ENCODE peak calls at places on chromosomes 12 and 14, in nine cellular contexts. Q, K, A, J, W, M, Y, S and Z are unnamed samples.

GRCh38 chr14:100528962-100529560 is 58.2 kb downstream of the BEGAIN start:
- DNase-seq in Q (peak), K (no peak), A (no peak), J (no peak), W (no peak), M (no peak), Y (peak), S (no peak), Z (no peak)

GRCh38 chr14:104685216-104685997 is 4.0 kb upstream of the INF2 start:
- DNase-seq in Q (no peak), K (peak), A (no peak), J (no peak), W (no peak), M (peak), Y (no peak), S (no peak), Z (no peak)

GRCh38 chr14:61524211-61524806 is 171.0 kb upstream of the HIF1A start:
- DNase-seq in Q (no peak), K (no peak), A (peak), J (peak), W (peak), M (peak), Y (no peak), S (no peak), Z (peak)

GRCh38 chr14:58098507-58098906 is 53.5 kb downstream of the ARMH4 start:
- DNase-seq in Q (no peak), K (no peak), A (no peak), J (no peak), W (no peak), M (no peak), Y (no peak), S (peak), Z (no peak)

GRCh38 chr14:30214456-30215090 is 286.9 kb upstream of the PRKD1 start:
- DNase-seq in Q (no peak), K (no peak), A (no peak), J (peak), W (peak), M (peak), Y (no peak), S (peak), Z (peak)

GRCh38 chr14:83217492-83217891 is 1683.8 kb upstream of the SEL1L start:
- DNase-seq in Q (no peak), K (no peak), A (no peak), J (no peak), W (peak), M (peak), Y (no peak), S (peak), Z (no peak)

GRCh38 chr12:57590536-57590891 is 478 bp upstream of the PIP4K2C start:
- DNase-seq in Q (no peak), K (no peak), A (no peak), J (no peak), W (no peak), M (no peak), Y (no peak), S (no peak), Z (no peak)

GRCh38 chr12:38911611-38912010 is 6.2 kb upstream of the CPNE8 start:
- DNase-seq in Q (no peak), K (no peak), A (no peak), J (peak), W (no peak), M (no peak), Y (no peak), S (no peak), Z (no peak)

GRCh38 chr14:105375635-105376057 is 22.7 kb upstream of the TEX22 start:
- DNase-seq in Q (no peak), K (no peak), A (no peak), J (peak), W (no peak), M (peak), Y (no peak), S (no peak), Z (no peak)

GRCh38 chr12:124381454-124382207 is 86.7 kb downstream of the RFLNA start:
- DNase-seq in Q (peak), K (peak), A (peak), J (peak), W (peak), M (peak), Y (no peak), S (no peak), Z (no peak)

GRCh38 chr12:56645201-56645716 is 525 bp downstream of the ATP5F1B start:
- DNase-seq in Q (no peak), K (no peak), A (no peak), J (peak), W (no peak), M (no peak), Y (peak), S (peak), Z (no peak)

GRCh38 chr12:66304296-66304915 is 2.1 kb downstream of the HELB start:
- DNase-seq in Q (no peak), K (no peak), A (no peak), J (no peak), W (no peak), M (no peak), Y (no peak), S (no peak), Z (no peak)

GRCh38 chr12:132872975-132873421 is 14.4 kb downstream of the CHFR start:
- DNase-seq in Q (no peak), K (no peak), A (no peak), J (no peak), W (no peak), M (no peak), Y (no peak), S (no peak), Z (no peak)

GRCh38 chr12:55619352-55620138 is 17.1 kb upstream of the OR10P1 start:
- DNase-seq in Q (no peak), K (peak), A (peak), J (peak), W (peak), M (peak), Y (no peak), S (peak), Z (peak)

GRCh38 chr14:86787782-86788181 is 1205.2 kb downstream of the GALC start:
- DNase-seq in Q (no peak), K (no peak), A (no peak), J (peak), W (peak), M (peak), Y (peak), S (no peak), Z (peak)

GRCh38 chr14:73269729-73270651 is 32.7 kb downstream of the PAPLN start:
- DNase-seq in Q (peak), K (no peak), A (peak), J (peak), W (peak), M (peak), Y (peak), S (peak), Z (no peak)

GRCh38 chr14:67187210-67187609 is 2.0 kb upstream of the GARIN2 start:
- DNase-seq in Q (no peak), K (no peak), A (no peak), J (peak), W (peak), M (peak), Y (no peak), S (no peak), Z (no peak)

GRCh38 chr14:93905623-93906022 is 21.5 kb upstream of the FAM181A start:
- DNase-seq in Q (peak), K (no peak), A (no peak), J (no peak), W (no peak), M (no peak), Y (no peak), S (no peak), Z (no peak)

DNA sequence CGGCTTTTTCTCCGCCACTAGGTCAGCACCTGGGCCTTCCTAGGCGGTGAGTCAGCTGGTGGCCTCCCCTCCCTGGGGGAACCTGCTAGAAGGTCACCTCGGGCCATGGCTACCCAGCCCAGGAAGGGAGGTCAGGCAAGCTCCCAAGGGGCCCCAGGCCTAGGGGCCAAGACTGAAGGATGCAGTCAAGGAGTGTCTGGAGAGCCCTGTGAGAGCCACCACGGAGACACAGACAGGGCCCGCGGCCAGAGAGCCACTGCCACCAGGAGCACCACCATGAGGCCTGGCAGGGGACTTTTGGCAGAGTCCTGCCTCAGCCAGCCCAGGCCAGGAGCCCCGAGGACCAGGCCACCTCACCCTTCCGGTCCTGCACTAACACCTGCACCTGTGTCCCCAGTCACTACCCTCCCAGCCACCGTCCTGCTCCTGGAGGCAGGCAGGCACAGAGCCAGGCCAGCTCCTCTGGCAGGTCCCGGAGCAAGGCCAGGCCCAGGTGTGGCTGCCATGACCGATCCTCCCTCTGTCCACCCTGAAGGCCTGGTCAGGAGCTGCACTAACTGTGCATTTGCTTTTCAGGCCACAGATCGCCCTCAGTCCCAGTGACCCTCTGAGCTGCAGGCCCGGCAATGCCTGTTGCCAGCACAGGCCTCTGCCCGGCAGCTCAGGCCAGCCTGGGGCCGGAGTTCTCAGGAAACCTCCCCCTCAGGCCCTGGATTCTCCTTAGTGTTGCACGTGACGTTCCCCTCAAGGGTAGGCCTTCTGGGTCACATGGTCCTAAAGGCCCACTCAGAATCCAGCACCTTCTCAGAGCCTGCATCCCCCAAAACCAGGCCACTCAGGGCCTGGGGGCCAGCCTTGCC is 6.9 kb downstream of the PHETA1 start:
- DNase-seq in Q (peak), K (no peak), A (peak), J (no peak), W (no peak), M (no peak), Y (no peak), S (no peak), Z (no peak)
- TF ChIP-seq CTCF in Q (no peak), K (no peak), A (no peak), J (no peak), W (no peak), M (no peak), Y (no peak), S (no peak), Z (no peak)

DNA sequence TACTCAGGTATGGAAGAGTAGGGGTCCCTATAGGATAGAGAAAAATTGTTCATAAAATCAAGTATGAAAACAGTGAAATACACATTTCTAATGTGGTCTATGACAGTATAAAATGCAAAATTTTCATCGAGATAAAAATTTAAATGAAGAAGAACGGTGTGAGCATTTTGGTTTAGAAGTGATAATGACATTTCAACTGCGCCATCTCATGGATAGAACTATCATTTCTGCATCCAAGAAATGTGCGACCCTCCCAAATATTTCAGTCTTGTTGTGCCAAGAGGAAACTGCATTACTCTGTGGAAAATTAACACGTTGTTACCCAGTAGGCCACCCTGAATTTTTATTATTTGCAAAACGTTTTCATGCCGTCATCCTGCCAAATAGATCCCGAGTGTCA is 108.8 kb downstream of the CRACR2A start:
- DNase-seq in Q (no peak), K (no peak), A (no peak), J (no peak), W (no peak), M (no peak), Y (no peak), S (no peak), Z (no peak)
- TF ChIP-seq CTCF in Q (no peak), K (no peak), A (no peak), J (no peak), W (no peak), M (no peak), Y (no peak), S (peak), Z (no peak)

GRCh38 chr14:22493143-22493542 is 95.9 kb downstream of the DAD1 start:
- DNase-seq in Q (no peak), K (no peak), A (no peak), J (no peak), W (no peak), M (no peak), Y (no peak), S (no peak), Z (no peak)

GRCh38 chr14:22494486-22495135 is 94.4 kb downstream of the DAD1 start:
- DNase-seq in Q (no peak), K (no peak), A (no peak), J (no peak), W (no peak), M (no peak), Y (no peak), S (no peak), Z (no peak)

GRCh38 chr14:22491683-22492483 is 97.1 kb downstream of the DAD1 start:
- DNase-seq in Q (no peak), K (no peak), A (no peak), J (no peak), W (no peak), M (no peak), Y (no peak), S (no peak), Z (no peak)

GRCh38 chr14:22493753-22494152 is 95.3 kb downstream of the DAD1 start:
- DNase-seq in Q (no peak), K (no peak), A (no peak), J (no peak), W (no peak), M (no peak), Y (no peak), S (no peak), Z (no peak)

GRCh38 chr14:22492601-22493000 is 96.4 kb downstream of the DAD1 start:
- DNase-seq in Q (no peak), K (no peak), A (no peak), J (no peak), W (no peak), M (no peak), Y (no peak), S (no peak), Z (no peak)
- TF ChIP-seq CTCF in Q (no peak), K (no peak), A (no peak), J (no peak), W (no peak), M (no peak), Y (no peak), S (no peak), Z (no peak)

DNA sequence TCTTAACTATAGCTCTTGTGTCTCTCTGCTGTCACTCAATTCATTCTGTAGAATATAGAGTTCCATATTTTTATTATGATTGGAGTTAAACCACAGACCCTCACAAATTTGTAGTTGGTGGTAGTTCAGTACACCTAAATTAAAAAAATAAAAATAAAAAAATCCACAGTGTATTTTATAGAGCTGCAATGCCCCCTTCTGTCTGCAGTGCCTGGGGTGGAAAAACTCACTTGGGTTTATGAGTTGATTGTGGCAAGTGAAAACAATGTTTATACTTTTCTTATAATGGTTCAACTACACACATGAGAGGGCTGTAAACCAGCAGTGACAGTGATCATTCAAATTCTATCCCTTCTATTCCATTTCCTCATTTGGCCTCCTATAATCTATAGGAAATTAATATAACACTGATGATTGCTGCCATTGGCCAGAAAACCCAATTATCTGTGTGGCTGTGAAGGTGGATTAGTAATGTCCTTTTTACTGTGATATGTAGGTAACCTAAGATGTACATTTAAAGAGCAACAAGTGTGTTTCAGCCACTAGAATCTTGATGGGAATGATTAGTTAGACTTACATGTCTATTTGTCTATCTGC is 166.9 kb upstream of the LRIG3 start:
- DNase-seq in Q (no peak), K (no peak), A (no peak), J (peak), W (peak), M (peak), Y (no peak), S (no peak), Z (no peak)
- TF ChIP-seq CTCF in Q (peak), K (peak), A (no peak), J (peak), W (peak), M (peak), Y (no peak), S (peak), Z (no peak)

DNA sequence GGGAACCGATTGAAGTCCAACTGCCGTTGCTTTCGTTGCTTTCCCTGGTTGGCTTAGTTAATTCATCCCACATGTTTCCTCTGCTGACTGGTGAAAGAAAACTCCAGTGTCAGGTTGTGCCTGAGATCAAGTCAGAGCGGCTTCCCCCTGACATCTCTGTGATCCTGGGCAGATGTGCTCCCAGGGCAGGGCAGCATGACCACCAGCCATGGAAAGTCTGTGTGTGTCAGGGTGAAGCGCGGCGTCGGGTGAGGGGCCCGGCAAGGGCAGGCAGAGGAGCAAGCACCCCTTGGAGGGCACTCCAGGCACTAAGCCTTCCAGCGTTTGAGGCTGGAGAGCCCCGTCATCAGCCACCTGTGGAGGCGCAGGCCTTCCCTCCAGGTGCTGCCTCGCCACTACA is 54.5 kb upstream of the IGF1 start:
- DNase-seq in Q (no peak), K (no peak), A (no peak), J (no peak), W (peak), M (no peak), Y (no peak), S (no peak), Z (no peak)
- TF ChIP-seq CTCF in Q (no peak), K (no peak), A (no peak), J (no peak), W (no peak), M (no peak), Y (no peak), S (no peak), Z (no peak)

GRCh38 chr12:24175949-24176348 is 226.5 kb upstream of the SOX5 start:
- DNase-seq in Q (no peak), K (no peak), A (no peak), J (no peak), W (no peak), M (no peak), Y (no peak), S (no peak), Z (no peak)

GRCh38 chr12:24177889-24178288 is 228.4 kb upstream of the SOX5 start:
- DNase-seq in Q (no peak), K (no peak), A (no peak), J (no peak), W (no peak), M (no peak), Y (no peak), S (no peak), Z (no peak)

GRCh38 chr12:24172031-24172772 is 222.7 kb upstream of the SOX5 start:
- DNase-seq in Q (no peak), K (no peak), A (no peak), J (no peak), W (no peak), M (no peak), Y (no peak), S (peak), Z (no peak)

GRCh38 chr12:24172773-24173447 is 223.4 kb upstream of the SOX5 start:
- DNase-seq in Q (no peak), K (no peak), A (no peak), J (no peak), W (no peak), M (no peak), Y (no peak), S (no peak), Z (peak)

DNA sequence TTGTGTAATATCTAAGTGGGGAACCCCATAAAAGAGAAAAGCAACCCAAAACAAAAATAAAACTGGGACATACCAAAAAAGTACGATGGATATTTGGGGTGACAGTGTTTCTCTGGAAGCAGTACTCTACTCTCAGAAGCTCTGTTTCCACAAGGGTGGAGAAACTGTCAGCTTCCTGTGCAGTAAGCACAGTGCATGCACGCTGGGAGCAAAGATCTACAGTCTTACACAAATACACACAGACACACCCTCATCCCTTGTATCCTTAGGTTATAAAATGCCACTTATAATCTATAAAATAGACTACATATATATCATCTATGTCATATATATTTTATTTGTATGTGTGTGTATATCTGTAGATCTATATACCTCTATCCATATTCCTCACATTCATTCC is 225.8 kb upstream of the SOX5 start:
- DNase-seq in Q (no peak), K (no peak), A (no peak), J (no peak), W (no peak), M (no peak), Y (no peak), S (no peak), Z (no peak)
- TF ChIP-seq CTCF in Q (no peak), K (no peak), A (no peak), J (no peak), W (no peak), M (no peak), Y (no peak), S (no peak), Z (no peak)